ENCODE peak calls at places on chromosomes 6 and 20, in nine cellular contexts. S is tibial nerve, E is Peyer's patch, Q is GM20000, J is HCT116, T is astrocyte of the cerebellum, N is GM12878, O is AG09319, I is colonic mucosa. P is an unnamed sample.

GRCh38 chr20:3753501-3754257 is 13.9 kb downstream of the ADISSP start:
- DNase-seq in S (no peak), E (no peak), Q (no peak), J (no peak), T (no peak), N (no peak), O (no peak), I (no peak), P (no peak)

GRCh38 chr20:39829713-39830112 is 859.3 kb downstream of the MAFB start:
- DNase-seq in S (no peak), E (peak; percentile 47), Q (peak; percentile 75), J (no peak), T (no peak), N (peak; percentile 72), O (no peak), I (no peak), P (peak; percentile 63)

GRCh38 chr6:167317172-167317571 is 7.7 kb upstream of the TTLL2 start:
- DNase-seq in S (no peak), E (no peak), Q (no peak), J (no peak), T (no peak), N (no peak), O (no peak), I (no peak), P (no peak)

GRCh38 chr6:33888183-33888582 is 84.4 kb upstream of the MLN start:
- DNase-seq in S (no peak), E (no peak), Q (no peak), J (no peak), T (no peak), N (no peak), O (no peak), I (no peak), P (no peak)

GRCh38 chr20:3797592-3798404 is 1.7 kb downstream of the CDC25B start:
- DNase-seq in S (no peak), E (no peak), Q (peak; percentile 73), J (no peak), T (no peak), N (no peak), O (no peak), I (no peak), P (peak; percentile 57)

GRCh38 chr6:44058617-44059358 is 68.5 kb downstream of the MRPL14 start:
- DNase-seq in S (no peak), E (peak; percentile 78), Q (peak; percentile 78), J (peak; percentile 88), T (peak; percentile 94), N (no peak), O (peak; percentile 98), I (peak; percentile 63), P (peak; percentile 77)

GRCh38 chr6:70668499-70668812 is 773 bp downstream of the SMAP1 start:
- DNase-seq in S (no peak), E (no peak), Q (peak; percentile 51), J (peak; percentile 47), T (no peak), N (no peak), O (no peak), I (peak; percentile 80), P (no peak)

GRCh38 chr6:1044040-1044836 is 267.7 kb upstream of the FOXQ1 start:
- DNase-seq in S (no peak), E (no peak), Q (no peak), J (no peak), T (no peak), N (no peak), O (no peak), I (peak; percentile 47), P (no peak)

GRCh38 chr6:116073765-116074450 is 13.2 kb upstream of the FRK start:
- DNase-seq in S (no peak), E (no peak), Q (no peak), J (no peak), T (peak; percentile 11), N (no peak), O (peak; percentile 4), I (no peak), P (no peak)

GRCh38 chr6:125114248-125114858 is 39.2 kb upstream of the TPD52L1 start:
- DNase-seq in S (peak; percentile 92), E (peak; percentile 83), Q (peak; percentile 40), J (peak; percentile 55), T (peak; percentile 47), N (no peak), O (no peak), I (peak; percentile 60), P (peak; percentile 28)

GRCh38 chr6:138203315-138203714 is 15.0 kb downstream of the PBOV1 start:
- DNase-seq in S (no peak), E (no peak), Q (no peak), J (no peak), T (no peak), N (no peak), O (no peak), I (no peak), P (no peak)

GRCh38 chr6:128295670-128296069 is 224.7 kb downstream of the PTPRK start:
- DNase-seq in S (no peak), E (no peak), Q (no peak), J (no peak), T (no peak), N (no peak), O (no peak), I (no peak), P (no peak)

GRCh38 chr20:56945901-56946300 is 316.8 kb downstream of the TFAP2C start:
- DNase-seq in S (no peak), E (no peak), Q (no peak), J (no peak), T (no peak), N (no peak), O (no peak), I (no peak), P (no peak)

GRCh38 chr20:56943946-56944345 is 314.8 kb downstream of the TFAP2C start:
- DNase-seq in S (no peak), E (no peak), Q (no peak), J (no peak), T (no peak), N (no peak), O (no peak), I (no peak), P (no peak)

GRCh38 chr20:56944546-56944945 is 315.4 kb downstream of the TFAP2C start:
- DNase-seq in S (no peak), E (no peak), Q (no peak), J (no peak), T (no peak), N (no peak), O (peak; percentile 73), I (no peak), P (no peak)

GRCh38 chr20:56941101-56941686 is 312.1 kb downstream of the TFAP2C start:
- DNase-seq in S (no peak), E (no peak), Q (no peak), J (no peak), T (no peak), N (no peak), O (no peak), I (no peak), P (no peak)

DNA sequence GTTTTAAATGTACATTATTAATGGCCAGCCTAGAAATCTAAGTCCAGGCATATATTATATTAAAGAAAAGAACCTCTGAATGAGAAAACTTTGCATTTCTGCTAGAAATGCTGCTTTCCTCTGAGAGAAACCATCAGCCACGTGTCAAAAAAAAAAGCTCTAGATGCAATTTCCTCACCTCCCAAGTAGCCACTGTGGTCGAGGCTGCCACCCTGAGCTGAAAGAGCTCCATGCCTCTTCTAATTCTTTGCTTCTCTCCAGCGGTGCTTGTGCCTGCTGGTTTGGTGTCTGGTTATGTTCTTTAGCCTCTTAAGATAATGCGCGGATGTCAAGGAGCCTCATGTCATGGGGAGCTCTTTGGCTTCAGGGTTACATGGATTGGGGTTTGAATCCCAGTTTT is 316.0 kb downstream of the TFAP2C start:
- DNase-seq in S (no peak), E (no peak), Q (no peak), J (no peak), T (no peak), N (no peak), O (peak; percentile 11), I (no peak), P (no peak)
- TF ChIP-seq CTCF in S (no peak), E (no peak), Q (no peak), J (no peak), T (no peak), N (no peak), O (peak; percentile 36), I (no peak), P (no peak)

DNA sequence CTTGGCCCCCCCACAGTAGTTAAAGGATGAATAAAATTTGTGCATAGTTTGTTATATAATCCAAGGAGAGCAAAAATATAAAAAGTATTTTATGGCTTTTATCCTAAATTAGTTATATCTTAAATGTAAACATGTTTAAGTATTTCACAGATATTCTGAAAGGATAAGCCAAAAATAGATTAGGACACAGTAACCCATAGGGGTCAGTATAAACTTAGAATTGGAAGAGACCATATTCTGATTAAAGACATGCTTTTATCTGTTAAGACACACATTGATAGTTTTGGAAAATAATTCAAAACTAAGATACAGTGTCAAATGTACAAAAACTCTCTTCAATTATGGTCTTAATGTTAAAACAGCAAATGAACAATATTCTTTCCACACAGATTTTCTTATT is 4.5 kb upstream of the SERINC1 start:
- DNase-seq in S (no peak), E (no peak), Q (no peak), J (no peak), T (no peak), N (no peak), O (no peak), I (no peak), P (peak; percentile 21)
- TF ChIP-seq CTCF in S (peak; percentile 22), E (peak; percentile 13), Q (no peak), J (peak; percentile 33), T (peak; percentile 17), N (peak; percentile 35), O (peak; percentile 50), I (peak; percentile 9), P (peak; percentile 18)

GRCh38 chr6:148869589-148869988 is 122.8 kb downstream of the UST start:
- DNase-seq in S (no peak), E (no peak), Q (no peak), J (no peak), T (peak; percentile 64), N (no peak), O (peak; percentile 31), I (no peak), P (no peak)

GRCh38 chr6:148878683-148879082 is 131.9 kb downstream of the UST start:
- DNase-seq in S (no peak), E (no peak), Q (peak; percentile 34), J (no peak), T (no peak), N (no peak), O (no peak), I (no peak), P (peak; percentile 49)

GRCh38 chr6:148873154-148873553 is 126.3 kb downstream of the UST start:
- DNase-seq in S (no peak), E (no peak), Q (no peak), J (no peak), T (no peak), N (no peak), O (no peak), I (no peak), P (no peak)

GRCh38 chr6:148874698-148875293 is 128.0 kb downstream of the UST start:
- DNase-seq in S (no peak), E (no peak), Q (no peak), J (no peak), T (peak; percentile 88), N (no peak), O (no peak), I (no peak), P (no peak)

GRCh38 chr6:148873868-148874267 is 127.0 kb downstream of the UST start:
- DNase-seq in S (no peak), E (no peak), Q (no peak), J (no peak), T (no peak), N (no peak), O (no peak), I (no peak), P (no peak)
- TF ChIP-seq CTCF in S (no peak), E (no peak), Q (no peak), J (no peak), T (no peak), N (no peak), O (no peak), I (no peak), P (no peak)

GRCh38 chr20:44475694-44476560 is at the start of gene TTPAL:
- DNase-seq in S (peak; percentile 78), E (peak; percentile 96), Q (peak; percentile 94), J (peak; percentile 73), T (no peak), N (peak; percentile 68), O (no peak), I (peak; percentile 93), P (peak; percentile 94)
- TF ChIP-seq CTCF in S (peak; percentile 27), E (no peak), Q (peak; percentile 22), J (peak; percentile 26), T (peak; percentile 25), N (peak; percentile 11), O (peak; percentile 42), I (no peak), P (peak; percentile 26)

P was measured in GM13977.